ENCODE peak calls at places on chromosomes 11 and 22, in six cellular contexts. D, R, B, E, A and S are unnamed samples. For H3K36me3, the result is how much of the 10 kb centered on the place peaks cover.

GRCh38 chr11:95154514-95154913 is 64.9 kb downstream of the ENDOD1 start:
- DNase-seq in D (peak), R (peak), B (no peak), E (no peak), A (peak), S (peak)

GRCh38 chr11:13859986-13860385 is 102.5 kb upstream of the SPON1 start:
- DNase-seq in D (no peak), R (no peak), B (no peak), E (no peak), A (no peak), S (no peak)

GRCh38 chr11:10603721-10604297 is 35.3 kb upstream of the LYVE1 start:
- DNase-seq in D (no peak), R (no peak), B (no peak), E (no peak), A (no peak), S (no peak)

GRCh38 chr11:44945639-44946038 is 5.0 kb downstream of the TP53I11 start:
- DNase-seq in D (no peak), R (no peak), B (no peak), E (peak), A (no peak), S (no peak)

GRCh38 chr11:20114588-20114987 is 45.7 kb downstream of the DBX1 start:
- DNase-seq in D (peak), R (no peak), B (no peak), E (no peak), A (peak), S (no peak)

GRCh38 chr11:1772270-1773130 is 8.8 kb upstream of the CTSD start:
- DNase-seq in D (peak), R (peak), B (no peak), E (peak), A (peak), S (peak)

GRCh38 chr11:68880851-68881250 is 22.8 kb downstream of the MRPL21 start:
- DNase-seq in D (no peak), R (no peak), B (no peak), E (no peak), A (no peak), S (no peak)

GRCh38 chr22:25403752-25404471 is 160.6 kb upstream of the GRK3 start:
- DNase-seq in D (peak), R (no peak), B (no peak), E (no peak), A (peak), S (no peak)

GRCh38 chr22:37927129-37927936 is 21.2 kb downstream of the MICALL1 start:
- DNase-seq in D (no peak), R (no peak), B (no peak), E (no peak), A (no peak), S (no peak)

GRCh38 chr22:37931893-37932389 is 21.5 kb downstream of the C22orf23 start:
- DNase-seq in D (no peak), R (no peak), B (no peak), E (no peak), A (no peak), S (no peak)

GRCh38 chr22:37930952-37931440 is 22.4 kb downstream of the C22orf23 start:
- DNase-seq in D (no peak), R (no peak), B (no peak), E (no peak), A (no peak), S (peak)

GRCh38 chr22:37930270-37930951 is 23.0 kb downstream of the C22orf23 start:
- DNase-seq in D (peak), R (no peak), B (no peak), E (no peak), A (peak), S (no peak)

DNA sequence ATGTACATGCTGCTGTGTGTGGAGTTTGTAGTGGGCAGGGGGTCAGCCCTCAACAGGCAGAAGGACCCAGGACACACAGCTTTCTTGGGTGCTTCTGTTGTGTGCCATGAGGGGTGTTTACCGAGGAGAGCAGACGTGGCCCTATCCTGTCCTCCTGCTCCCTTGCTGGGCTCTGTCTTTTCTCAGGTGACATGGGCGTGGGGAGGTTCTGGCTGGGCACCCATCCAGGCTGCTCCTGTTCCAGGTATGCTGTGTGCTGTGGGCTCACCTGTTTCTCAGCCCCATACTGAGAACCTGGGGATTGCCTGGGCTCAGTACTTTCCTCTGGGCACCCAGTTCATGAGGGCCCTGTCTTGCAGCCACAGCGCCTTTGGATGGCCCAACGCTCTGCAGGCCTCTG is 23.3 kb downstream of the MICALL1 start:
- DNase-seq in D (no peak), R (no peak), B (no peak), E (no peak), A (no peak), S (peak)
- H3K36me3 ChIP-seq in D (half or more), R (under half), B (under half), E (under half), A (under half), S (half or more)

GRCh38 chr22:32478994-32479393 is 4.4 kb downstream of the FBXO7 start:
- DNase-seq in D (peak), R (no peak), B (no peak), E (no peak), A (peak), S (no peak)

GRCh38 chr22:32477608-32478007 is 3.0 kb downstream of the FBXO7 start:
- DNase-seq in D (no peak), R (no peak), B (no peak), E (no peak), A (no peak), S (no peak)

GRCh38 chr22:32482708-32483107 is 8.1 kb downstream of the FBXO7 start:
- DNase-seq in D (peak), R (no peak), B (no peak), E (no peak), A (peak), S (no peak)

GRCh38 chr22:32476804-32477203 is 2.2 kb downstream of the FBXO7 start:
- DNase-seq in D (no peak), R (no peak), B (no peak), E (no peak), A (no peak), S (no peak)

GRCh38 chr22:32480238-32480637 is 5.6 kb downstream of the FBXO7 start:
- DNase-seq in D (no peak), R (no peak), B (no peak), E (no peak), A (no peak), S (no peak)
- H3K36me3 ChIP-seq in D (under half), R (under half), B (under half), E (under half), A (under half), S (under half)

GRCh38 chr11:62823677-62824076 is 8.2 kb downstream of the STX5 start:
- DNase-seq in D (no peak), R (no peak), B (no peak), E (no peak), A (no peak), S (no peak)
- H3K36me3 ChIP-seq in D (half or more), R (under half), B (under half), E (under half), A (half or more), S (under half)

DNA sequence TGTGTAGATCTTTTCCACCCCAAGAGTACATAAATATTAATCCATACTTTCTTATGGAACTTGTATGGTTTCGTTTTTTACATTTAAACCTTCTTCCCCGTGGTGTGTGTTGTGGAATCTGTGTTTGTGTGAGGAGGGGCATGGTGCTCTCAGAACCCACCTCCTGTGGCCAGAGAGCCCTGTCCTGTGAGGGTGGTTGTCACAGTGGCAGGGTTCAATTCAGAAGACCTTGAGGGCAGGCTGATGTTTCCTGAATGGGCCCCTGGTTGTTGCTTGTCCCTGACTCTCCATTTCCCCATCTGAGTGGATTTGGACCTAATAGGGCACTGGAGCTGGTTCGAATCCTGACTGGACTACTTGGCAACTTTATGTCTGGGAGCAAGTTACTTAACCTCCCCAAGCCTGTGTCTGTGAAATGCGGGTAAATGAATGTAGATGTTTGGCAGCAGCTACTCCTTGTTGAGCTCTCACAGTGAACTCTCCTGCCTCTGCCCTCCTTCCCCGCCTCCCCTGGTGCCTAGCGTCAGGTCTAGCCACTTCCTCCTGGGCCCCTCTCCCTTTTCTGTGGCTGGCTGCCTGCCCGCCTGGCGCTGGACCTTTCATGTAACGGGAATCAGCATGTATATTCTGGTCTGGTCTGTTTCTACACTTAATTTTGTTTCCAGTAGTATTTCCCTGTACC is 7.3 kb downstream of the NEAT1 start:
- DNase-seq in D (peak), R (peak), B (no peak), E (peak), A (peak), S (peak)
- H3K36me3 ChIP-seq in D (under half), R (under half), B (under half), E (under half), A (under half), S (under half)

DNA sequence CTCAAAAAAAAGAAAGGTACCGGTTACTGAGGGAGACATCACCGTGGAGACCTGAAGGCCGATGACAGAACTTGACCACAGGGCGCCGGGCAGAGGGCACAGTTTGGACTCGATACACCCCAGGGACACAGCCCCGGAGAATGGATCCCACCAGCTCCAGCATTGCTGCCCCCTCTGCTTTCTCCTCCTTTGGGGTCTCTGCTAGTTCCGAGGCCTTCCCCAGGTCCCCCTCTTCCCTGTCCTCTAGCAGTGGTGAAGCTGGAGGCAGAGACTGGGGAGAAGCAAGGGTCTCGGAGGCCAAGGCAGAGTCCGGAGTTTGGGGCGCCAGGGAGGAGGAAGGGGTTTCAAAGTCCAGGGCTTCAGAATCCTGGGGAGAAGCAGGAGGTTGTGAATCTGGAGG is 4.8 kb upstream of the EEF1G start:
- DNase-seq in D (no peak), R (no peak), B (no peak), E (no peak), A (no peak), S (no peak)
- H3K36me3 ChIP-seq in D (under half), R (under half), B (under half), E (under half), A (under half), S (under half)

DNA sequence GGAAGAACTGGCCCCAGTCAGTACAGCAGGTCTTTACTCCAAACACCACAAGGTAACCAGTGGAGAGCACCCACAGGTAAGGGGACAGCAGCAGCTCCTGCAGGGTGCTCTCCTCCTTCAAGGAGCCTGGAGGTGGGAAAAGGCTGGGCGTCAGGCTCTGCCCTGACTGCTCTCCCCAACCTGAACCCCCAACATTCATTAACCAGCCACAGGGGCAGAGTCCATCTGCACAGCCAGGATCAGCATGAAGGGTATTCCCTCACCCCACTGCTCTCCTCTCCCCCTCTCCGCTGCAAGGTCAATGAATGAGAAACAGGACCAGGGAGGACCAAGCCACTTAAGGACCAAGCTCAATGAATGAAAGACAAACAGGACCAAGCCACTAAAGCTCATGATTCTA is 3.7 kb downstream of the SLC37A4 start:
- DNase-seq in D (no peak), R (peak), B (no peak), E (no peak), A (no peak), S (no peak)
- H3K36me3 ChIP-seq in D (under half), R (under half), B (under half), E (under half), A (under half), S (under half)